ENCODE peak calls at places on chromosomes 7 and 10, in eight cellular contexts. U is lung microvascular endothelial cell; E is CD4-positive, CD25-positive, alpha-beta regulatory T cell; X is hepatic stellate cell; L is stimulated activated CD8-positive, alpha-beta memory T cell treated with anti-CD3 and anti-CD28 coated beads, Interleukin-4, amount 100 ng/mL, for 4 hours; F is C1 segment of cervical spinal cord; C is naive thymus-derived CD4-positive, alpha-beta T cell; A is activated CD4-positive, alpha-beta memory T cell treated with anti-CD3 and anti-CD28 coated beads, Interleukin-2, amount 10 ng/mL, durations not matched to agents 7 days and 5 days. M is an unnamed sample.

GRCh38 chr7:27651702-27652101 is 11.0 kb downstream of the HIBADH start:
- DNase-seq in L (no peak), C (no peak), X (peak), U (no peak), E (no peak), F (no peak), A (no peak), M (no peak)

GRCh38 chr10:36171546-36171945 is 529.5 kb upstream of the FZD8 start:
- DNase-seq in C (no peak), U (no peak), L (no peak), E (no peak), A (no peak), F (no peak), X (no peak), M (no peak)

GRCh38 chr7:28973591-28973990 is 15.5 kb upstream of the TRIL start:
- DNase-seq in X (no peak), L (no peak), F (no peak), A (no peak), E (no peak), C (no peak), U (no peak), M (no peak)

GRCh38 chr10:124242791-124243190 is 149.4 kb upstream of the CHST15 start:
- DNase-seq in E (no peak), U (no peak), A (no peak), L (no peak), C (no peak), X (no peak), F (no peak), M (no peak)

GRCh38 chr7:14305233-14305866 is 315.9 kb upstream of the ETV1 start:
- DNase-seq in X (no peak), L (no peak), U (no peak), E (no peak), A (no peak), F (no peak), C (no peak), M (no peak)

GRCh38 chr10:22356324-22356873 is 11.1 kb downstream of the SPAG6 start:
- DNase-seq in U (no peak), X (no peak), F (no peak), A (no peak), E (no peak), L (no peak), C (no peak), M (no peak)

GRCh38 chr7:21984042-21984441 is 38.3 kb upstream of the CDCA7L start:
- DNase-seq in E (no peak), A (no peak), C (no peak), U (no peak), F (no peak), L (no peak), X (no peak), M (no peak)

GRCh38 chr10:33537066-33537465 is 202.6 kb upstream of the NRP1 start:
- DNase-seq in X (no peak), E (no peak), L (no peak), U (no peak), A (no peak), F (no peak), C (no peak), M (peak)

GRCh38 chr7:158270106-158270775 is 317.4 kb downstream of the PTPRN2 start:
- DNase-seq in U (no peak), X (no peak), C (no peak), L (no peak), A (no peak), E (no peak), F (no peak), M (no peak)

GRCh38 chr7:130953193-130953592 is 219.2 kb upstream of the KLF14 start:
- DNase-seq in X (no peak), A (no peak), L (no peak), C (no peak), E (no peak), F (no peak), U (no peak), M (no peak)

GRCh38 chr10:3142146-3142875 is 30.3 kb downstream of the PITRM1 start:
- DNase-seq in C (no peak), X (no peak), A (no peak), U (no peak), L (no peak), F (no peak), E (no peak), M (no peak)

GRCh38 chr10:84957427-84957826 is 629.0 kb downstream of the CCSER2 start:
- DNase-seq in L (no peak), E (no peak), C (no peak), F (no peak), U (no peak), X (no peak), A (no peak), M (no peak)

GRCh38 chr10:92239600-92240288 is 51.1 kb downstream of the CPEB3 start:
- DNase-seq in A (peak), E (peak), X (peak), L (no peak), C (peak), U (peak), F (peak), M (no peak)

GRCh38 chr10:21526952-21527633 is 1.6 kb upstream of the SKIDA1 start:
- DNase-seq in A (peak), C (peak), X (peak), F (peak), E (peak), U (peak), L (no peak), M (no peak)

GRCh38 chr7:152504816-152505215 is 69.0 kb upstream of the KMT2C start:
- DNase-seq in C (no peak), U (no peak), E (no peak), A (no peak), F (no peak), L (no peak), X (no peak), M (no peak)

GRCh38 chr7:40836218-40836617 is 701.4 kb downstream of the SUGCT start:
- DNase-seq in F (no peak), U (no peak), L (no peak), E (no peak), X (no peak), C (no peak), A (no peak), M (no peak)

GRCh38 chr10:103636492-103636891 is 143.0 kb downstream of the NEURL1 start:
- DNase-seq in F (peak), C (no peak), E (no peak), A (no peak), X (no peak), U (no peak), L (no peak), M (no peak)

GRCh38 chr7:73602721-73603651 is 21.3 kb downstream of the MLXIPL start:
- DNase-seq in F (peak), E (no peak), X (no peak), U (no peak), A (no peak), C (no peak), L (no peak), M (no peak)

GRCh38 chr10:2146079-2146478 is 408.8 kb upstream of the ADARB2 start:
- DNase-seq in F (no peak), L (no peak), U (no peak), C (no peak), A (no peak), E (no peak), X (no peak), M (no peak)

GRCh38 chr7:2724453-2725177 is 36.6 kb downstream of the AMZ1 start:
- DNase-seq in X (no peak), E (no peak), L (no peak), A (no peak), C (no peak), F (no peak), U (no peak), M (no peak)

GRCh38 chr10:47269294-47269693 is 30.7 kb upstream of the GDF10 start:
- DNase-seq in U (no peak), E (no peak), F (no peak), L (no peak), A (peak), X (no peak), C (no peak), M (no peak)

GRCh38 chr10:86370006-86370585 is 3.5 kb upstream of the GRID1 start:
- DNase-seq in U (no peak), E (no peak), X (no peak), C (no peak), F (no peak), A (no peak), L (no peak), M (no peak)

GRCh38 chr10:133236411-133237240 is 1.0 kb upstream of the VENTX start:
- DNase-seq in A (no peak), E (no peak), X (no peak), C (no peak), L (no peak), U (no peak), F (no peak), M (no peak)

GRCh38 chr10:117663750-117664149 is 121.2 kb downstream of the EMX2 start:
- DNase-seq in L (no peak), C (no peak), A (no peak), X (no peak), E (no peak), U (peak), F (no peak), M (no peak)

GRCh38 chr10:72810976-72811375 is 82.6 kb upstream of the OIT3 start:
- DNase-seq in X (no peak), C (no peak), U (no peak), L (no peak), E (no peak), F (no peak), A (no peak), M (no peak)

GRCh38 chr10:129825221-129825620 is 138.9 kb downstream of the EBF3 start:
- DNase-seq in F (no peak), L (no peak), C (no peak), A (no peak), U (no peak), E (no peak), X (no peak), M (no peak)

GRCh38 chr10:50508315-50509051 is 115.3 kb downstream of the SGMS1 start:
- DNase-seq in F (no peak), U (no peak), A (peak), L (no peak), C (no peak), E (peak), X (no peak), M (no peak)

M was measured in HFFc6.